ENCODE peak calls at places on chromosomes 3 and 15, in four cellular contexts. Z is K562, D is HepG2, F is GM12878. N is an unnamed sample.

GRCh38 chr3:8987673-8988655 is 24.7 kb upstream of the RAD18 start:
- DNase-seq in F (no peak), D (peak), Z (peak), N (peak)

GRCh38 chr15:92955706-92956105 is 55.6 kb downstream of the CHD2 start:
- DNase-seq in Z (no peak), D (no peak), F (no peak), N (no peak)

GRCh38 chr3:32360514-32360869 is 31.2 kb upstream of the CMTM7 start:
- DNase-seq in D (no peak), Z (no peak), F (no peak), N (no peak)

GRCh38 chr3:59388555-59389280 is 338.9 kb upstream of the CFAP20DC start:
- DNase-seq in Z (no peak), D (no peak), F (no peak), N (no peak)

GRCh38 chr15:29612701-29613100 is 209.6 kb downstream of the TJP1 start:
- DNase-seq in D (no peak), F (no peak), Z (no peak), N (no peak)

GRCh38 chr15:61016087-61016486 is 213.0 kb downstream of the RORA start:
- DNase-seq in Z (no peak), F (no peak), D (no peak), N (no peak)

GRCh38 chr3:171283248-171284222 is 176.7 kb downstream of the TNIK start:
- DNase-seq in Z (no peak), F (peak), D (no peak), N (no peak)

GRCh38 chr3:100865442-100865841 is 127.8 kb downstream of the ABI3BP start:
- DNase-seq in Z (no peak), F (no peak), D (no peak), N (no peak)

GRCh38 chr3:37349640-37350039 is 175.3 kb upstream of the LRRFIP2 start:
- DNase-seq in Z (no peak), D (no peak), F (no peak), N (no peak)

GRCh38 chr15:51134416-51135199 is 39.9 kb upstream of the TNFAIP8L3 start:
- DNase-seq in F (no peak), D (no peak), Z (no peak), N (no peak)

GRCh38 chr3:50599115-50599715 is 12.4 kb downstream of the CISH start:
- DNase-seq in D (no peak), F (no peak), Z (no peak), N (no peak)

GRCh38 chr3:107367353-107367752 is 9.9 kb upstream of the CCDC54 start:
- DNase-seq in D (no peak), F (no peak), Z (peak), N (no peak)

GRCh38 chr3:58609990-58610389 is 32.8 kb upstream of the FAM107A start:
- DNase-seq in F (peak), D (no peak), Z (no peak), N (no peak)

GRCh38 chr3:69787436-69788168 is 48.3 kb downstream of the MITF start:
- DNase-seq in F (no peak), D (no peak), Z (no peak), N (no peak)

GRCh38 chr3:71984843-71985594 is 200.1 kb upstream of the PROK2 start:
- DNase-seq in F (peak), D (no peak), Z (no peak), N (no peak)

GRCh38 chr3:10467904-10468610 is 37.3 kb downstream of the ATP2B2 start:
- DNase-seq in D (no peak), Z (no peak), F (no peak), N (no peak)

GRCh38 chr3:69902386-69902785 is 97.1 kb upstream of the SAMMSON start:
- DNase-seq in F (no peak), Z (no peak), D (no peak), N (no peak)

GRCh38 chr15:64856429-64857145 is 14.9 kb downstream of the PLEKHO2 start:
- DNase-seq in F (no peak), Z (no peak), D (peak), N (no peak)

GRCh38 chr15:64855206-64856000 is 13.7 kb downstream of the PLEKHO2 start:
- DNase-seq in F (no peak), D (no peak), Z (no peak), N (no peak)

GRCh38 chr15:64858136-64858535 is 16.4 kb downstream of the PLEKHO2 start:
- DNase-seq in F (no peak), D (no peak), Z (no peak), N (no peak)

GRCh38 chr15:64859226-64859625 is 17.5 kb downstream of the PLEKHO2 start:
- DNase-seq in F (no peak), D (no peak), Z (no peak), N (no peak)

GRCh38 chr15:64857421-64857820 is 15.7 kb downstream of the PLEKHO2 start:
- DNase-seq in Z (no peak), F (no peak), D (no peak), N (no peak)
- TF ChIP-seq TARDBP in Z (no peak), F (no peak), D (no peak), N (no peak)

GRCh38 chr3:172989373-172989772 is 151.7 kb downstream of the SPATA16 start:
- DNase-seq in Z (no peak), D (no peak), F (no peak), N (no peak)

GRCh38 chr3:172991424-172991996 is 149.5 kb downstream of the SPATA16 start:
- DNase-seq in F (no peak), D (no peak), Z (no peak), N (no peak)

GRCh38 chr3:172993412-172993811 is 147.6 kb downstream of the SPATA16 start:
- DNase-seq in F (no peak), D (no peak), Z (no peak), N (no peak)
- TF ChIP-seq TARDBP in F (no peak), D (no peak), Z (no peak), N (no peak)

GRCh38 chr3:140078343-140078742 is 143.4 kb downstream of the CLSTN2 start:
- DNase-seq in F (no peak), D (no peak), Z (no peak), N (no peak)
- TF ChIP-seq TARDBP in F (no peak), D (no peak), Z (no peak), N (no peak)

DNA sequence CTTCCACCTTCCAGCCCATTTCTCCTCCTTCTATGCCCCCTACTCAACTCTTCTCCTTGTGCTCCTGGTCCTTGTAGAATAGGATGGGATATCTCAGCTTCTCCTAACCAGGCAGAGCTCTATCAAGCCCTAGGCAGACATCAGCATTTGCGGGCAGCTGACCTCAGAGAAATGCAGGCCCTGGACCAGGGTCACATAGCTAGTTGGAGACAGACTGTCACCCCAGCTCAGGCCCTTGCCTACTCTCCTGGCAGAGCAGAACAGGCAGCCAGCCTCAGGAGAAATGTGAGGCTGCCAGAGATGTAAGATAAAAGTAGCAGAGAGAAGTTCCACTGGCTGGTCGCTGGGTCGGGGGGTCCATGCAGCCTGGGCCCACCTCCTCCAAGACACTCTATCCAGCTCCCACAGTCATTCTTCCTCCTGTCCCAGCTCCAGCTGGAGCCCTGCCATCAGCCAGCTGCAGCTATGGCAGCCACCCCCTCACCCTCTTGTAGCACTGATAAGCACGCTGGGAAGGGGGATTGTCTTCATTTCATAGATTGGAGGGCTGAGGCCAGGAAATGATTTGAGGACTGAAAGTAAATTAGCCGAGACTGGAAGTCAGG is 4.0 kb downstream of the CYP8B1 start:
- DNase-seq in Z (no peak), F (no peak), D (no peak), N (no peak)
- TF ChIP-seq TARDBP in Z (no peak), F (no peak), D (no peak), N (no peak)

GRCh38 chr3:182592747-182593146 is 200.6 kb upstream of the ATP11B start:
- DNase-seq in Z (no peak), D (no peak), F (no peak), N (no peak)

GRCh38 chr3:182601597-182601996 is 191.7 kb upstream of the ATP11B start:
- DNase-seq in D (no peak), F (no peak), Z (no peak), N (no peak)

GRCh38 chr3:182597621-182598041 is 195.7 kb upstream of the ATP11B start:
- DNase-seq in D (no peak), F (no peak), Z (no peak), N (no peak)

DNA sequence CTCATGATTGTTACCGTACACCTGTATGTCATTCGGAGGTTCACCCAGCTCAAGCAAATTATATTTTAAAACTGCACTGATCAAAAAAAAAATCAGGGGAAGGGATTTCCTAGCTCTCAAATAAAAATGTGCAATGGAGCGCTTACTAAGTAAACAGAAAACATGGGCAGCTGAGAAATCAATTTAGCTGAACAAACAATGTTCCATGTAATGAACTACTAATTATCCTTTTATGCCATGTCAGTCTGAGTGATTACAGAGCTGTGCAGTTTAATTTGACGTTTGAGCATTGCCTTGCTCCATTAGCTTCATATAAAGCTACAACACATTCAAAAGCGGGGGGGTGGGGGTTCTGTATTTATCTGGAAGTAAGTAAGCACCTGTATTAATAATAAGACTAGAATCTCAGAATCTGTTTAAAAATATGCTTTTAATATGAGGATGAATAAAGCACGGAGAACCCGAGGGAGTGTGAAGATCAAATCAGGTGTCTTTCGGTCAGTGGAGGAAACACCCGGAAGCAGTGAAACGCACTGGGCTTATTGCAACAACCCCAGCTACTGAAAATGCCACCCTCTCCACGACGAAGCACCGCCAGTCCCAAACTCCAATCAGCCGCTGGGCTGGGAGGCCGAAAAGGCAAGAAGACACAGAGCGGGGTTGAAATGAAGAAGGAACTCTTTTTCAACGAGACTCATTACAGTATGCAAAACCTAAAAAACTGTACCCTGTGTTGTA is 196.5 kb upstream of the ATP11B start:
- DNase-seq in F (no peak), Z (no peak), D (no peak), N (no peak)
- TF ChIP-seq TARDBP in F (no peak), Z (no peak), D (no peak), N (no peak)

DNA sequence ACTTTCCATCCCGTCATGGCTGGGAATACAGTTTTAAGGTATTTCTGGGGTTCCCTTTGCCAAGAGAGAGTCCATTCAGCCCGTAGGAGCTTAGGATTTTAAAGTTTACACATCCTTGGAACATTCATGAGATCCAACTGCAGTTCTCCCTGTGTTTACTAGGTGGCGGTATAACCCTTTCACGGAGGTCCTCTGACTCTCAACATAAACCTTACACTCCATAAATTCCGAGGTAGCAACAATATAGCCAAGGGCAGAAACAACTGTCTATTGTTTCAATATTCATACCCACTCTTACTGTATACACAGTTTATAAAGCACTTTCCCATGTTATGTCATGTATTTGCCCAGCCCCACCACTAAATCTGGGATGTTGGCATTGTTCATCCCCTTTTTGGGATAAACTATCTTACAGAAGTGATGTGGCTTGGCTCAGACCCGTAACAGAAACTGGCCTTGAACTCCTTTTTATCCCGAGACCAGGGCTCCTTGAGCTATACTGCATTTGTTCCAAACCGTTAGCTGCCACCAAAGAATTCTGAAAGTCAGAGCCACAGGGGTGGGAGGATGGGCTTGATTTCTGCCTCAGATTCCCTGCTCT is 69.2 kb upstream of the COL6A5 start:
- DNase-seq in F (no peak), D (peak), Z (peak), N (peak)
- TF ChIP-seq TARDBP in F (no peak), D (no peak), Z (no peak), N (no peak)

GRCh38 chr15:82165948-82166376 is 96.6 kb downstream of the EFL1 start:
- DNase-seq in Z (no peak), D (no peak), F (peak), N (no peak)
- TF ChIP-seq TARDBP in Z (no peak), D (no peak), F (no peak), N (no peak)

N was measured in HEK293T.